ENCODE peak calls at places on chromosome 14, in ten cellular contexts. One of them, this sample, is unnamed.

GRCh38 chr14:73759183-73759713 is 45.1 kb upstream of the PNMA1 start:
- DNase-seq in progenitor cell of endocrine pancreas: peak
- DNase-seq in HFF-Myc: no peak
- DNase-seq in omental fat pad: no peak
- DNase-seq in AG09309: no peak
- DNase-seq in astrocyte of the cerebellum: no peak
- DNase-seq in upper lobe of right lung: peak
- DNase-seq in MCF 10A: peak
- DNase-seq in lower lobe of right lung: peak
- DNase-seq in psoas muscle: peak
- DNase-seq in this sample: peak

GRCh38 chr14:53042480-53042879 is 91.6 kb upstream of the FERMT2 start:
- DNase-seq in progenitor cell of endocrine pancreas: no peak
- DNase-seq in HFF-Myc: no peak
- DNase-seq in omental fat pad: no peak
- DNase-seq in AG09309: no peak
- DNase-seq in astrocyte of the cerebellum: no peak
- DNase-seq in upper lobe of right lung: no peak
- DNase-seq in MCF 10A: no peak
- DNase-seq in lower lobe of right lung: no peak
- DNase-seq in psoas muscle: no peak
- DNase-seq in this sample: no peak

GRCh38 chr14:28412076-28412475 is 354.5 kb upstream of the FOXG1 start:
- DNase-seq in progenitor cell of endocrine pancreas: no peak
- DNase-seq in HFF-Myc: no peak
- DNase-seq in omental fat pad: no peak
- DNase-seq in AG09309: no peak
- DNase-seq in astrocyte of the cerebellum: no peak
- DNase-seq in upper lobe of right lung: no peak
- DNase-seq in MCF 10A: peak
- DNase-seq in lower lobe of right lung: no peak
- DNase-seq in psoas muscle: no peak
- DNase-seq in this sample: no peak

GRCh38 chr14:101294136-101294535 is 267.2 kb upstream of the DIO3 start:
- DNase-seq in progenitor cell of endocrine pancreas: no peak
- DNase-seq in HFF-Myc: no peak
- DNase-seq in omental fat pad: no peak
- DNase-seq in AG09309: no peak
- DNase-seq in astrocyte of the cerebellum: no peak
- DNase-seq in upper lobe of right lung: no peak
- DNase-seq in MCF 10A: no peak
- DNase-seq in lower lobe of right lung: no peak
- DNase-seq in psoas muscle: no peak
- DNase-seq in this sample: no peak

GRCh38 chr14:69342928-69343525 is 55.1 kb downstream of the ERH start:
- DNase-seq in progenitor cell of endocrine pancreas: no peak
- DNase-seq in HFF-Myc: no peak
- DNase-seq in omental fat pad: no peak
- DNase-seq in AG09309: no peak
- DNase-seq in astrocyte of the cerebellum: no peak
- DNase-seq in upper lobe of right lung: no peak
- DNase-seq in MCF 10A: no peak
- DNase-seq in lower lobe of right lung: no peak
- DNase-seq in psoas muscle: no peak
- DNase-seq in this sample: no peak

GRCh38 chr14:105487449-105487985 is 831 bp downstream of the CRIP1 start:
- DNase-seq in progenitor cell of endocrine pancreas: no peak
- DNase-seq in HFF-Myc: no peak
- DNase-seq in omental fat pad: no peak
- DNase-seq in AG09309: no peak
- DNase-seq in astrocyte of the cerebellum: no peak
- DNase-seq in upper lobe of right lung: peak
- DNase-seq in MCF 10A: no peak
- DNase-seq in lower lobe of right lung: peak
- DNase-seq in psoas muscle: no peak
- DNase-seq in this sample: no peak

GRCh38 chr14:41830679-41831078 is 224.0 kb downstream of the LRFN5 start:
- DNase-seq in progenitor cell of endocrine pancreas: no peak
- DNase-seq in HFF-Myc: no peak
- DNase-seq in omental fat pad: no peak
- DNase-seq in AG09309: peak
- DNase-seq in astrocyte of the cerebellum: no peak
- DNase-seq in upper lobe of right lung: no peak
- DNase-seq in MCF 10A: peak
- DNase-seq in lower lobe of right lung: no peak
- DNase-seq in psoas muscle: no peak
- DNase-seq in this sample: no peak

GRCh38 chr14:102633906-102634595 is 41.6 kb downstream of the RCOR1 start:
- DNase-seq in progenitor cell of endocrine pancreas: no peak
- DNase-seq in HFF-Myc: no peak
- DNase-seq in omental fat pad: no peak
- DNase-seq in AG09309: no peak
- DNase-seq in astrocyte of the cerebellum: no peak
- DNase-seq in upper lobe of right lung: no peak
- DNase-seq in MCF 10A: no peak
- DNase-seq in lower lobe of right lung: no peak
- DNase-seq in psoas muscle: no peak
- DNase-seq in this sample: no peak

GRCh38 chr14:90924618-90925345 is 108.6 kb upstream of the TTC7B start:
- DNase-seq in progenitor cell of endocrine pancreas: no peak
- DNase-seq in HFF-Myc: no peak
- DNase-seq in omental fat pad: no peak
- DNase-seq in AG09309: peak
- DNase-seq in astrocyte of the cerebellum: no peak
- DNase-seq in upper lobe of right lung: no peak
- DNase-seq in MCF 10A: peak
- DNase-seq in lower lobe of right lung: no peak
- DNase-seq in psoas muscle: no peak
- DNase-seq in this sample: no peak

GRCh38 chr14:75831455-75831854 is 150.3 kb downstream of the TGFB3 start:
- DNase-seq in progenitor cell of endocrine pancreas: peak
- DNase-seq in HFF-Myc: peak
- DNase-seq in omental fat pad: no peak
- DNase-seq in AG09309: no peak
- DNase-seq in astrocyte of the cerebellum: peak
- DNase-seq in upper lobe of right lung: peak
- DNase-seq in MCF 10A: peak
- DNase-seq in lower lobe of right lung: peak
- DNase-seq in psoas muscle: peak
- DNase-seq in this sample: no peak

GRCh38 chr14:37595809-37596595 is 573 bp downstream of the TTC6 start:
- DNase-seq in progenitor cell of endocrine pancreas: peak
- DNase-seq in HFF-Myc: no peak
- DNase-seq in omental fat pad: no peak
- DNase-seq in AG09309: no peak
- DNase-seq in astrocyte of the cerebellum: no peak
- DNase-seq in upper lobe of right lung: peak
- DNase-seq in MCF 10A: peak
- DNase-seq in lower lobe of right lung: peak
- DNase-seq in psoas muscle: no peak
- DNase-seq in this sample: no peak

GRCh38 chr14:105375635-105376057 is 22.7 kb upstream of the TEX22 start:
- DNase-seq in progenitor cell of endocrine pancreas: no peak
- DNase-seq in HFF-Myc: no peak
- DNase-seq in omental fat pad: no peak
- DNase-seq in AG09309: no peak
- DNase-seq in astrocyte of the cerebellum: no peak
- DNase-seq in upper lobe of right lung: no peak
- DNase-seq in MCF 10A: no peak
- DNase-seq in lower lobe of right lung: no peak
- DNase-seq in psoas muscle: no peak
- DNase-seq in this sample: no peak

GRCh38 chr14:95515080-95515489 is 1.4 kb downstream of the SYNE3 start:
- DNase-seq in progenitor cell of endocrine pancreas: no peak
- DNase-seq in HFF-Myc: no peak
- DNase-seq in omental fat pad: no peak
- DNase-seq in AG09309: no peak
- DNase-seq in astrocyte of the cerebellum: no peak
- DNase-seq in upper lobe of right lung: no peak
- DNase-seq in MCF 10A: peak
- DNase-seq in lower lobe of right lung: peak
- DNase-seq in psoas muscle: peak
- DNase-seq in this sample: no peak

GRCh38 chr14:31934767-31935266 is 142.3 kb upstream of the ARHGAP5 start:
- DNase-seq in progenitor cell of endocrine pancreas: no peak
- DNase-seq in HFF-Myc: no peak
- DNase-seq in omental fat pad: no peak
- DNase-seq in AG09309: no peak
- DNase-seq in astrocyte of the cerebellum: no peak
- DNase-seq in upper lobe of right lung: no peak
- DNase-seq in MCF 10A: peak
- DNase-seq in lower lobe of right lung: no peak
- DNase-seq in psoas muscle: no peak
- DNase-seq in this sample: no peak
- TF ChIP-seq CTCF in progenitor cell of endocrine pancreas: peak
- TF ChIP-seq CTCF in HFF-Myc: peak
- TF ChIP-seq CTCF in omental fat pad: no peak
- TF ChIP-seq CTCF in AG09309: peak
- TF ChIP-seq CTCF in astrocyte of the cerebellum: peak
- TF ChIP-seq CTCF in upper lobe of right lung: peak
- TF ChIP-seq CTCF in MCF 10A: peak
- TF ChIP-seq CTCF in lower lobe of right lung: peak
- TF ChIP-seq CTCF in psoas muscle: peak
- TF ChIP-seq CTCF in this sample: peak

DNA sequence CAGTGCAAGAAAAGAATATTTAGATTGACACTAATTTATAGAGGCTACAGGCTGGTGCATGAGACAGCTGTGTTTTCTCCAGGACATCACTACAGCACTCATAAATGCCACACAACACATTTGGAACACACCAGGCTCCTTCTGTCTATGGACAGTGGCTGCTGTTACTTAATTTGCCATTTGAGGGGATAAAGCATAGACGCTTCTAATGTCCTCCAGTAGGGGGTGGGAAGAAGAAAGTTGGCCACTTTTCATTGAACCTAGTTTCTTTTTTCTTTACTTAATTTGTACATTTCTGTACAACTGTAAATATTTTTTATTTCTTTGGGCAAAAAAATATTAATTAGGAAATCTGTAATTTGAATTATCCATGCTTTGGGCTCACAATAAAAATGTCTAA is 12.4 kb upstream of the RTN1 start:
- DNase-seq in progenitor cell of endocrine pancreas: no peak
- DNase-seq in HFF-Myc: no peak
- DNase-seq in omental fat pad: no peak
- DNase-seq in AG09309: no peak
- DNase-seq in astrocyte of the cerebellum: no peak
- DNase-seq in upper lobe of right lung: no peak
- DNase-seq in MCF 10A: peak
- DNase-seq in lower lobe of right lung: no peak
- DNase-seq in psoas muscle: no peak
- DNase-seq in this sample: no peak
- TF ChIP-seq CTCF in progenitor cell of endocrine pancreas: peak
- TF ChIP-seq CTCF in HFF-Myc: peak
- TF ChIP-seq CTCF in omental fat pad: no peak
- TF ChIP-seq CTCF in AG09309: peak
- TF ChIP-seq CTCF in astrocyte of the cerebellum: peak
- TF ChIP-seq CTCF in upper lobe of right lung: peak
- TF ChIP-seq CTCF in MCF 10A: no peak
- TF ChIP-seq CTCF in lower lobe of right lung: no peak
- TF ChIP-seq CTCF in psoas muscle: no peak
- TF ChIP-seq CTCF in this sample: peak

GRCh38 chr14:62185078-62185477 is 422.9 kb downstream of the SNAPC1 start:
- DNase-seq in progenitor cell of endocrine pancreas: no peak
- DNase-seq in HFF-Myc: no peak
- DNase-seq in omental fat pad: no peak
- DNase-seq in AG09309: no peak
- DNase-seq in astrocyte of the cerebellum: no peak
- DNase-seq in upper lobe of right lung: no peak
- DNase-seq in MCF 10A: no peak
- DNase-seq in lower lobe of right lung: no peak
- DNase-seq in psoas muscle: no peak
- DNase-seq in this sample: no peak

GRCh38 chr14:62181591-62181990 is 419.4 kb downstream of the SNAPC1 start:
- DNase-seq in progenitor cell of endocrine pancreas: no peak
- DNase-seq in HFF-Myc: no peak
- DNase-seq in omental fat pad: no peak
- DNase-seq in AG09309: no peak
- DNase-seq in astrocyte of the cerebellum: no peak
- DNase-seq in upper lobe of right lung: no peak
- DNase-seq in MCF 10A: no peak
- DNase-seq in lower lobe of right lung: no peak
- DNase-seq in psoas muscle: no peak
- DNase-seq in this sample: no peak

GRCh38 chr14:62179367-62180018 is 417.3 kb downstream of the SNAPC1 start:
- DNase-seq in progenitor cell of endocrine pancreas: peak
- DNase-seq in HFF-Myc: peak
- DNase-seq in omental fat pad: no peak
- DNase-seq in AG09309: peak
- DNase-seq in astrocyte of the cerebellum: peak
- DNase-seq in upper lobe of right lung: no peak
- DNase-seq in MCF 10A: peak
- DNase-seq in lower lobe of right lung: no peak
- DNase-seq in psoas muscle: no peak
- DNase-seq in this sample: no peak
- TF ChIP-seq CTCF in progenitor cell of endocrine pancreas: peak
- TF ChIP-seq CTCF in HFF-Myc: peak
- TF ChIP-seq CTCF in omental fat pad: no peak
- TF ChIP-seq CTCF in AG09309: peak
- TF ChIP-seq CTCF in astrocyte of the cerebellum: peak
- TF ChIP-seq CTCF in upper lobe of right lung: peak
- TF ChIP-seq CTCF in MCF 10A: peak
- TF ChIP-seq CTCF in lower lobe of right lung: peak
- TF ChIP-seq CTCF in psoas muscle: peak
- TF ChIP-seq CTCF in this sample: peak

GRCh38 chr14:103857256-103857655 is 9.9 kb upstream of the PPP1R13B start:
- DNase-seq in progenitor cell of endocrine pancreas: no peak
- DNase-seq in HFF-Myc: no peak
- DNase-seq in omental fat pad: no peak
- DNase-seq in AG09309: no peak
- DNase-seq in astrocyte of the cerebellum: no peak
- DNase-seq in upper lobe of right lung: no peak
- DNase-seq in MCF 10A: no peak
- DNase-seq in lower lobe of right lung: peak
- DNase-seq in psoas muscle: no peak
- DNase-seq in this sample: no peak

GRCh38 chr14:103856105-103856504 is 8.7 kb upstream of the PPP1R13B start:
- DNase-seq in progenitor cell of endocrine pancreas: no peak
- DNase-seq in HFF-Myc: no peak
- DNase-seq in omental fat pad: no peak
- DNase-seq in AG09309: no peak
- DNase-seq in astrocyte of the cerebellum: no peak
- DNase-seq in upper lobe of right lung: no peak
- DNase-seq in MCF 10A: no peak
- DNase-seq in lower lobe of right lung: peak
- DNase-seq in psoas muscle: no peak
- DNase-seq in this sample: no peak

GRCh38 chr14:103855734-103856095 is 8.3 kb upstream of the PPP1R13B start:
- DNase-seq in progenitor cell of endocrine pancreas: no peak
- DNase-seq in HFF-Myc: no peak
- DNase-seq in omental fat pad: no peak
- DNase-seq in AG09309: no peak
- DNase-seq in astrocyte of the cerebellum: no peak
- DNase-seq in upper lobe of right lung: no peak
- DNase-seq in MCF 10A: no peak
- DNase-seq in lower lobe of right lung: no peak
- DNase-seq in psoas muscle: no peak
- DNase-seq in this sample: no peak

GRCh38 chr14:103854017-103854808 is 6.8 kb upstream of the PPP1R13B start:
- DNase-seq in progenitor cell of endocrine pancreas: no peak
- DNase-seq in HFF-Myc: no peak
- DNase-seq in omental fat pad: no peak
- DNase-seq in AG09309: no peak
- DNase-seq in astrocyte of the cerebellum: no peak
- DNase-seq in upper lobe of right lung: no peak
- DNase-seq in MCF 10A: peak
- DNase-seq in lower lobe of right lung: peak
- DNase-seq in psoas muscle: no peak
- DNase-seq in this sample: no peak

GRCh38 chr14:103854822-103855733 is 7.7 kb upstream of the PPP1R13B start:
- DNase-seq in progenitor cell of endocrine pancreas: peak
- DNase-seq in HFF-Myc: no peak
- DNase-seq in omental fat pad: no peak
- DNase-seq in AG09309: no peak
- DNase-seq in astrocyte of the cerebellum: no peak
- DNase-seq in upper lobe of right lung: peak
- DNase-seq in MCF 10A: peak
- DNase-seq in lower lobe of right lung: peak
- DNase-seq in psoas muscle: no peak
- DNase-seq in this sample: no peak
- TF ChIP-seq CTCF in progenitor cell of endocrine pancreas: no peak
- TF ChIP-seq CTCF in HFF-Myc: no peak
- TF ChIP-seq CTCF in omental fat pad: no peak
- TF ChIP-seq CTCF in AG09309: no peak
- TF ChIP-seq CTCF in astrocyte of the cerebellum: no peak
- TF ChIP-seq CTCF in upper lobe of right lung: no peak
- TF ChIP-seq CTCF in MCF 10A: no peak
- TF ChIP-seq CTCF in lower lobe of right lung: no peak
- TF ChIP-seq CTCF in psoas muscle: no peak
- TF ChIP-seq CTCF in this sample: no peak